ENCODE peak calls at places on chromosomes 11 and 22, in five cellular contexts. One of them, this sample, is unnamed.

GRCh38 chr22:40329021-40329456 is 17.3 kb upstream of the ADSL start:
- DNase-seq in ELF-1: no peak
- DNase-seq in CD8-positive, alpha-beta T cell: no peak
- DNase-seq in COR-L47: no peak
- DNase-seq in M059J: no peak
- DNase-seq in this sample: no peak

GRCh38 chr11:10878408-10879214 is 20.8 kb upstream of the ZBED5 start:
- DNase-seq in ELF-1: peak
- DNase-seq in CD8-positive, alpha-beta T cell: no peak
- DNase-seq in COR-L47: no peak
- DNase-seq in M059J: peak
- DNase-seq in this sample: peak

GRCh38 chr11:76365038-76365679 is 15.8 kb downstream of the THAP12 start:
- DNase-seq in ELF-1: no peak
- DNase-seq in CD8-positive, alpha-beta T cell: no peak
- DNase-seq in COR-L47: no peak
- DNase-seq in M059J: no peak
- DNase-seq in this sample: no peak

GRCh38 chr22:39297490-39298193 is 21.8 kb downstream of the RPL3 start:
- DNase-seq in ELF-1: no peak
- DNase-seq in CD8-positive, alpha-beta T cell: no peak
- DNase-seq in COR-L47: no peak
- DNase-seq in M059J: no peak
- DNase-seq in this sample: no peak

GRCh38 chr22:29856496-29856895 is 18.4 kb upstream of the ASCC2 start:
- DNase-seq in ELF-1: no peak
- DNase-seq in CD8-positive, alpha-beta T cell: no peak
- DNase-seq in COR-L47: no peak
- DNase-seq in M059J: no peak
- DNase-seq in this sample: no peak

GRCh38 chr11:94604496-94604895 is 37.3 kb downstream of the PIWIL4 start:
- DNase-seq in ELF-1: peak
- DNase-seq in CD8-positive, alpha-beta T cell: no peak
- DNase-seq in COR-L47: no peak
- DNase-seq in M059J: peak
- DNase-seq in this sample: no peak

GRCh38 chr11:65695459-65696241 is 16.4 kb upstream of the KAT5 start:
- DNase-seq in ELF-1: no peak
- DNase-seq in CD8-positive, alpha-beta T cell: no peak
- DNase-seq in COR-L47: peak
- DNase-seq in M059J: peak
- DNase-seq in this sample: no peak

GRCh38 chr11:61152816-61153592 is 8.2 kb downstream of the VPS37C start:
- DNase-seq in ELF-1: no peak
- DNase-seq in CD8-positive, alpha-beta T cell: no peak
- DNase-seq in COR-L47: no peak
- DNase-seq in M059J: peak
- DNase-seq in this sample: no peak

GRCh38 chr11:12174145-12175143 is 64.1 kb downstream of the MICAL2 start:
- DNase-seq in ELF-1: no peak
- DNase-seq in CD8-positive, alpha-beta T cell: no peak
- DNase-seq in COR-L47: no peak
- DNase-seq in M059J: peak
- DNase-seq in this sample: no peak

GRCh38 chr11:70552441-70553150 is 154.3 kb downstream of the CTTN start:
- DNase-seq in ELF-1: no peak
- DNase-seq in CD8-positive, alpha-beta T cell: no peak
- DNase-seq in COR-L47: no peak
- DNase-seq in M059J: no peak
- DNase-seq in this sample: no peak

GRCh38 chr11:76279651-76280050 is 73.3 kb upstream of the WNT11 start:
- DNase-seq in ELF-1: no peak
- DNase-seq in CD8-positive, alpha-beta T cell: no peak
- DNase-seq in COR-L47: peak
- DNase-seq in M059J: no peak
- DNase-seq in this sample: peak

GRCh38 chr22:17562906-17563870 is at the start of gene SLC25A18:
- DNase-seq in ELF-1: peak
- DNase-seq in CD8-positive, alpha-beta T cell: no peak
- DNase-seq in COR-L47: no peak
- DNase-seq in M059J: no peak
- DNase-seq in this sample: peak

GRCh38 chr11:65560555-65561418 is 2.6 kb upstream of the LTBP3 start:
- DNase-seq in ELF-1: peak
- DNase-seq in CD8-positive, alpha-beta T cell: no peak
- DNase-seq in COR-L47: no peak
- DNase-seq in M059J: peak
- DNase-seq in this sample: peak

GRCh38 chr11:79366218-79366617 is 74.6 kb downstream of the TENM4 start:
- DNase-seq in ELF-1: no peak
- DNase-seq in CD8-positive, alpha-beta T cell: no peak
- DNase-seq in COR-L47: no peak
- DNase-seq in M059J: no peak
- DNase-seq in this sample: no peak

GRCh38 chr11:78420255-78420764 is 2.7 kb upstream of the GAB2 start:
- DNase-seq in ELF-1: peak
- DNase-seq in CD8-positive, alpha-beta T cell: peak
- DNase-seq in COR-L47: peak
- DNase-seq in M059J: peak
- DNase-seq in this sample: peak

GRCh38 chr22:31616315-31616980 is 45.6 kb downstream of the PISD start:
- DNase-seq in ELF-1: no peak
- DNase-seq in CD8-positive, alpha-beta T cell: no peak
- DNase-seq in COR-L47: no peak
- DNase-seq in M059J: no peak
- DNase-seq in this sample: no peak

GRCh38 chr22:50686794-50687193 is 14.2 kb downstream of the SHANK3 start:
- DNase-seq in ELF-1: no peak
- DNase-seq in CD8-positive, alpha-beta T cell: no peak
- DNase-seq in COR-L47: no peak
- DNase-seq in M059J: no peak
- DNase-seq in this sample: no peak

GRCh38 chr11:121544956-121545355 is 92.2 kb upstream of the SORL1-AS1 start:
- DNase-seq in ELF-1: no peak
- DNase-seq in CD8-positive, alpha-beta T cell: peak
- DNase-seq in COR-L47: no peak
- DNase-seq in M059J: no peak
- DNase-seq in this sample: no peak

GRCh38 chr11:80297808-80298460 is 857.1 kb upstream of the TENM4 start:
- DNase-seq in ELF-1: no peak
- DNase-seq in CD8-positive, alpha-beta T cell: no peak
- DNase-seq in COR-L47: no peak
- DNase-seq in M059J: peak
- DNase-seq in this sample: no peak

GRCh38 chr22:17796695-17797094 is 22.4 kb upstream of the BID start:
- DNase-seq in ELF-1: no peak
- DNase-seq in CD8-positive, alpha-beta T cell: no peak
- DNase-seq in COR-L47: no peak
- DNase-seq in M059J: no peak
- DNase-seq in this sample: no peak

GRCh38 chr11:75565221-75565814 is 3.3 kb downstream of the SERPINH1 start:
- DNase-seq in ELF-1: peak
- DNase-seq in CD8-positive, alpha-beta T cell: no peak
- DNase-seq in COR-L47: no peak
- DNase-seq in M059J: peak
- DNase-seq in this sample: peak

GRCh38 chr22:50713571-50714056 is 24.4 kb upstream of the ACR start:
- DNase-seq in ELF-1: no peak
- DNase-seq in CD8-positive, alpha-beta T cell: no peak
- DNase-seq in COR-L47: no peak
- DNase-seq in M059J: no peak
- DNase-seq in this sample: no peak

GRCh38 chr11:11217555-11218286 is 135.3 kb downstream of the CSNK2A3 start:
- DNase-seq in ELF-1: no peak
- DNase-seq in CD8-positive, alpha-beta T cell: no peak
- DNase-seq in COR-L47: no peak
- DNase-seq in M059J: no peak
- DNase-seq in this sample: no peak

GRCh38 chr11:18243783-18244362 is 4.6 kb downstream of the SAA2 start:
- DNase-seq in ELF-1: peak
- DNase-seq in CD8-positive, alpha-beta T cell: peak
- DNase-seq in COR-L47: peak
- DNase-seq in M059J: peak
- DNase-seq in this sample: peak

GRCh38 chr22:23888615-23889401 is 5.4 kb upstream of the MIF start:
- DNase-seq in ELF-1: peak
- DNase-seq in CD8-positive, alpha-beta T cell: no peak
- DNase-seq in COR-L47: no peak
- DNase-seq in M059J: peak
- DNase-seq in this sample: no peak

GRCh38 chr22:17483670-17484372 is 79.5 kb upstream of the SLC25A18 start:
- DNase-seq in ELF-1: no peak
- DNase-seq in CD8-positive, alpha-beta T cell: no peak
- DNase-seq in COR-L47: no peak
- DNase-seq in M059J: no peak
- DNase-seq in this sample: no peak

GRCh38 chr22:49362393-49362792 is 465.3 kb downstream of the BRD1 start:
- DNase-seq in ELF-1: no peak
- DNase-seq in CD8-positive, alpha-beta T cell: no peak
- DNase-seq in COR-L47: no peak
- DNase-seq in M059J: no peak
- DNase-seq in this sample: no peak

GRCh38 chr22:39528080-39528661 is 4.4 kb downstream of the RPS19BP1 start:
- DNase-seq in ELF-1: peak
- DNase-seq in CD8-positive, alpha-beta T cell: no peak
- DNase-seq in COR-L47: no peak
- DNase-seq in M059J: peak
- DNase-seq in this sample: no peak

GRCh38 chr11:6197466-6198200 is 1.4 kb upstream of the OR52W1 start:
- DNase-seq in ELF-1: no peak
- DNase-seq in CD8-positive, alpha-beta T cell: no peak
- DNase-seq in COR-L47: no peak
- DNase-seq in M059J: no peak
- DNase-seq in this sample: no peak

GRCh38 chr11:59040607-59041006 is 45.5 kb upstream of the GLYATL1B start:
- DNase-seq in ELF-1: no peak
- DNase-seq in CD8-positive, alpha-beta T cell: no peak
- DNase-seq in COR-L47: no peak
- DNase-seq in M059J: no peak
- DNase-seq in this sample: no peak

GRCh38 chr22:32476286-32476685 is 1.7 kb downstream of the FBXO7 start:
- DNase-seq in ELF-1: no peak
- DNase-seq in CD8-positive, alpha-beta T cell: no peak
- DNase-seq in COR-L47: no peak
- DNase-seq in M059J: no peak
- DNase-seq in this sample: no peak

GRCh38 chr11:115561116-115561515 is 56.9 kb upstream of the CADM1 start:
- DNase-seq in ELF-1: no peak
- DNase-seq in CD8-positive, alpha-beta T cell: no peak
- DNase-seq in COR-L47: no peak
- DNase-seq in M059J: no peak
- DNase-seq in this sample: no peak

GRCh38 chr11:123407996-123408597 is 22.0 kb upstream of the GRAMD1B start:
- DNase-seq in ELF-1: no peak
- DNase-seq in CD8-positive, alpha-beta T cell: no peak
- DNase-seq in COR-L47: no peak
- DNase-seq in M059J: no peak
- DNase-seq in this sample: no peak

GRCh38 chr22:18983120-18983651 is 47.1 kb upstream of the PRODH start:
- DNase-seq in ELF-1: no peak
- DNase-seq in CD8-positive, alpha-beta T cell: no peak
- DNase-seq in COR-L47: no peak
- DNase-seq in M059J: no peak
- DNase-seq in this sample: no peak

GRCh38 chr11:12756101-12756500 is 81.9 kb downstream of the TEAD1 start:
- DNase-seq in ELF-1: no peak
- DNase-seq in CD8-positive, alpha-beta T cell: no peak
- DNase-seq in COR-L47: peak
- DNase-seq in M059J: no peak
- DNase-seq in this sample: no peak

GRCh38 chr11:74682731-74683278 is 48.4 kb downstream of the CHRDL2 start:
- DNase-seq in ELF-1: no peak
- DNase-seq in CD8-positive, alpha-beta T cell: no peak
- DNase-seq in COR-L47: no peak
- DNase-seq in M059J: no peak
- DNase-seq in this sample: no peak

This sample was measured in H9.